ENCODE peak calls at places on chromosomes 5 and 9, in four cellular contexts. D is neural progenitor cell; K is naive thymus-derived CD4-positive, alpha-beta T cell; N is brain microvascular endothelial cell. L is an unnamed sample.

GRCh38 chr5:159824188-159825153 is 91.8 kb upstream of the ADRA1B start:
- DNase-seq in N (no peak), K (no peak), D (no peak), L (no peak)

GRCh38 chr5:173627860-173628392 is 11.5 kb upstream of the BOD1 start:
- DNase-seq in D (peak), N (no peak), K (no peak), L (no peak)

GRCh38 chr5:139805545-139805944 is 9.9 kb downstream of the PSD2 start:
- DNase-seq in K (no peak), N (no peak), D (no peak), L (no peak)

GRCh38 chr9:122442568-122442967 is 35.2 kb downstream of the OR1J1 start:
- DNase-seq in K (no peak), N (no peak), D (no peak), L (no peak)

GRCh38 chr9:134834957-134835419 is 45.6 kb upstream of the FCN2 start:
- DNase-seq in D (no peak), N (no peak), K (no peak), L (no peak)

GRCh38 chr9:125993423-125993935 is 246.3 kb downstream of the PBX3 start:
- DNase-seq in K (no peak), N (no peak), D (no peak), L (no peak)

GRCh38 chr5:31900296-31900865 is 261.4 kb downstream of the PDZD2 start:
- DNase-seq in D (no peak), K (no peak), N (no peak), L (no peak)

GRCh38 chr9:91161465-91162275 is 200.0 kb downstream of the AUH start:
- DNase-seq in N (no peak), K (no peak), D (no peak), L (no peak)

GRCh38 chr5:54883374-54884194 is 101.8 kb downstream of the ESM1 start:
- DNase-seq in K (no peak), D (peak), N (no peak), L (no peak)

GRCh38 chr5:5387789-5388188 is 34.7 kb upstream of the ICE1 start:
- DNase-seq in D (no peak), K (no peak), N (no peak), L (no peak)

GRCh38 chr5:140978260-140978659 is 12.0 kb downstream of the PCDHAC2 start:
- DNase-seq in K (no peak), D (no peak), N (no peak), L (no peak)

GRCh38 chr5:147481376-147481775 is 28.5 kb downstream of the DPYSL3 start:
- DNase-seq in N (peak), K (no peak), D (no peak), L (no peak)

GRCh38 chr9:104927216-104927911 is 591 bp downstream of the ABCA1 start:
- DNase-seq in D (peak), N (peak), K (peak), L (no peak)

GRCh38 chr5:119785057-119785456 is 155.7 kb downstream of the FAM170A start:
- DNase-seq in D (no peak), N (no peak), K (no peak), L (no peak)

GRCh38 chr5:134246771-134247329 is 21.0 kb upstream of the PPP2CA start:
- DNase-seq in K (no peak), D (no peak), N (no peak), L (no peak)

GRCh38 chr5:134247411-134247810 is 21.5 kb upstream of the PPP2CA start:
- DNase-seq in N (peak), D (no peak), K (no peak), L (no peak)

GRCh38 chr5:134249469-134250379 is 23.9 kb upstream of the PPP2CA start:
- DNase-seq in K (no peak), N (no peak), D (no peak), L (no peak)

GRCh38 chr5:134248271-134248670 is 22.4 kb upstream of the PPP2CA start:
- DNase-seq in N (no peak), K (no peak), D (no peak), L (no peak)

GRCh38 chr5:134247825-134248224 is 22.0 kb upstream of the PPP2CA start:
- DNase-seq in K (no peak), D (peak), N (no peak), L (no peak)
- H3K27ac ChIP-seq in K (no peak), D (no peak), N (peak), L (no peak)

DNA sequence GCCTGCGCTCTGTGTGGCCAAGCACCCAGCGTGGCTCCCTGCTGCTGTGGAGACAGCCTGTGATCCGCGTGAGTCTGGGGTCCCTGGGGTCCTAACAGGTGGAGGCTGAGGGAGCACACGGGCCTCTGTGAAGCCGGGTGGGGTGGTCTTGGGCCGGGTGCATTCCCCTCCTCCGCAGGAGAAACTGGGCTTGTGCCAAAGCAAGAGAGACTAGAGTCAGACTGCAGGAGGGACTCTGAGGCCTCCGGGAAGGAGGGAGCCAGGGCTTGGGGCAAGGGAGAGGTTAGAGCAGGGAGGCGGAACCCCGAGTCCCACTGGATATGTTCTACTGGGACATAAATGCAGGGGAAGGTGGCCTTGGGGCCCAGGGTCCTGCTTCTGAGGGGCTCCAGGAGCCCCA is 10.5 kb downstream of the DNLZ start:
- DNase-seq in D (no peak), K (no peak), N (no peak), L (no peak)
- H3K27ac ChIP-seq in D (no peak), K (no peak), N (no peak), L (no peak)

GRCh38 chr5:165187815-165188214 is 1682.4 kb downstream of the MAT2B start:
- DNase-seq in N (no peak), D (no peak), K (no peak), L (no peak)
- H3K27ac ChIP-seq in N (no peak), D (no peak), K (no peak), L (no peak)

DNA sequence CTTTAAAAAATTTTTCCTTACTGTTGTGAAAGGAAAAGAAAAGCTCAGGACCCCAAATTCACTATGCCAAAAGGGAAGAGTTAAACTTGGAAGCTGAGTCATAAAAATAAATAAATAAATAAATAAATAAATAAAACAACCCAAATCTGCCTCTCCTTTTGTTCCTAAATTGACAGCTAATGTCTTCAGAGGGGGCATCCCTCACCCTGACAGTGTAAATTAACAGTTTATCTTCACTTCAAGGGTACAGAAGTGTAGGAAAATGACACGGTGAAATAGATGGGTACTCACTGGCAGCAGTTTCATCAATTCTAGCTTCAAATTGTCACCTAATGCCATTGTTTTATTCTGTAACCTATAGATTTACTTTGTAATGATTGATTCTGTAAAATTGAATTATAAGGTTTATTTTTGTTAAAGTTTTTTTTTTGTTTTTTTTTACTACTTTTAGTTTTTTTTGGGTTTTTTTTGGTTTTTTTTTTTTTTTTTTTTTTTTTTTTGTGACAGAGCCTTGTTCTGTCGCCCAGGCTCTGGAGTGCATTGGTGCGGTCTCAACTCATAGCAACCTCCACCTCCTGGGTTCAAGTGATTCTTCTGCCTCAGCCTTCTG is 18.5 kb upstream of the ANXA1 start:
- DNase-seq in D (no peak), N (no peak), K (no peak), L (no peak)
- H3K27ac ChIP-seq in D (no peak), N (peak), K (peak), L (peak)

GRCh38 chr9:89678394-89679005 is 73.7 kb downstream of the GADD45G start:
- DNase-seq in N (no peak), K (no peak), D (peak), L (no peak)
- H3K27ac ChIP-seq in N (no peak), K (no peak), D (peak), L (no peak)

L was measured in SK-N-MC.